ENCODE peak calls at places on chromosomes 1 and 21, in nine cellular contexts. One of them, this sample, is unnamed.

GRCh38 chr1:2801535-2802291 is at the start of gene TTC34:
- DNase-seq in ovary: no peak
- DNase-seq in NT2/D1: no peak
- DNase-seq in tibial artery: no peak
- DNase-seq in left ventricle myocardium inferior: no peak
- DNase-seq in HFF-Myc: no peak
- DNase-seq in Peyer's patch: peak
- DNase-seq in IMR-90: no peak
- DNase-seq in AG09309: no peak
- DNase-seq in this sample: no peak

GRCh38 chr1:63230722-63231121 is 91.6 kb upstream of the FOXD3 start:
- DNase-seq in Peyer's patch: no peak
- DNase-seq in IMR-90: no peak
- DNase-seq in NT2/D1: no peak
- DNase-seq in HFF-Myc: no peak
- DNase-seq in left ventricle myocardium inferior: no peak
- DNase-seq in tibial artery: no peak
- DNase-seq in AG09309: no peak
- DNase-seq in ovary: no peak
- DNase-seq in this sample: no peak

GRCh38 chr21:34691396-34692032 is 22.7 kb downstream of the CLIC6 start:
- DNase-seq in IMR-90: no peak
- DNase-seq in ovary: no peak
- DNase-seq in tibial artery: no peak
- DNase-seq in AG09309: no peak
- DNase-seq in HFF-Myc: no peak
- DNase-seq in left ventricle myocardium inferior: no peak
- DNase-seq in NT2/D1: no peak
- DNase-seq in Peyer's patch: no peak
- DNase-seq in this sample: no peak

GRCh38 chr1:205313681-205314308 is 7.8 kb downstream of the NUAK2 start:
- DNase-seq in Peyer's patch: peak
- DNase-seq in HFF-Myc: no peak
- DNase-seq in tibial artery: peak
- DNase-seq in ovary: peak
- DNase-seq in NT2/D1: peak
- DNase-seq in AG09309: no peak
- DNase-seq in left ventricle myocardium inferior: peak
- DNase-seq in IMR-90: peak
- DNase-seq in this sample: no peak

GRCh38 chr1:63732666-63733065 is 41.2 kb upstream of the ROR1 start:
- DNase-seq in NT2/D1: no peak
- DNase-seq in AG09309: no peak
- DNase-seq in left ventricle myocardium inferior: no peak
- DNase-seq in IMR-90: peak
- DNase-seq in Peyer's patch: no peak
- DNase-seq in HFF-Myc: no peak
- DNase-seq in tibial artery: no peak
- DNase-seq in ovary: no peak
- DNase-seq in this sample: no peak

GRCh38 chr1:25030674-25031589 is 100.9 kb upstream of the RUNX3 start:
- DNase-seq in Peyer's patch: peak
- DNase-seq in left ventricle myocardium inferior: no peak
- DNase-seq in HFF-Myc: no peak
- DNase-seq in IMR-90: peak
- DNase-seq in NT2/D1: no peak
- DNase-seq in ovary: no peak
- DNase-seq in AG09309: no peak
- DNase-seq in tibial artery: no peak
- DNase-seq in this sample: no peak

GRCh38 chr1:230109871-230110667 is 43.0 kb downstream of the GALNT2 start:
- DNase-seq in IMR-90: peak
- DNase-seq in tibial artery: no peak
- DNase-seq in left ventricle myocardium inferior: no peak
- DNase-seq in HFF-Myc: no peak
- DNase-seq in Peyer's patch: peak
- DNase-seq in NT2/D1: no peak
- DNase-seq in ovary: no peak
- DNase-seq in AG09309: no peak
- DNase-seq in this sample: no peak

GRCh38 chr1:86154581-86155060 is 2.0 kb downstream of the COL24A1 start:
- DNase-seq in tibial artery: no peak
- DNase-seq in left ventricle myocardium inferior: no peak
- DNase-seq in AG09309: peak
- DNase-seq in IMR-90: peak
- DNase-seq in ovary: no peak
- DNase-seq in Peyer's patch: no peak
- DNase-seq in HFF-Myc: peak
- DNase-seq in NT2/D1: no peak
- DNase-seq in this sample: no peak

DNA sequence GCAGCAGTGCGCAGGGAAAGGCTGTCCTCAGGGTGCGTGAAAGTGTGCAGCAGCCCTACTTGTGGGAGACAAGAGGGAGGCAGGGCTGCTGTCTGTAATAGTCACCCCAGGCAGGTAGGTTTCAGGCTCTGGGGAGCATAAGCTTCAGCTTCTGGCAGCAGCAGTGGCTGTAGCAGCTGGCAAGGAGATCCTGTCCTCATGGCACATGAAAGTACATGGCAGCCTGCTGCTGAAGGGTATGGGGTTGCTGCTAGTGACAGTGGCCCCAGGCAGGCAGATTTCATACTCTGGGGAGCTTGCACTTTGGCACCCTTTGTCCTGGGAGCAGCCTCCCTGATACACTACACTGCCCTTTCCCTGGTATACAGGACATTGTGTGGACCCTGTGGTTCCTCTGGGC is 26.3 kb downstream of the KIAA0319L start:
- DNase-seq in NT2/D1: no peak
- DNase-seq in AG09309: no peak
- DNase-seq in tibial artery: no peak
- DNase-seq in IMR-90: no peak
- DNase-seq in Peyer's patch: no peak
- DNase-seq in left ventricle myocardium inferior: no peak
- DNase-seq in ovary: no peak
- DNase-seq in HFF-Myc: no peak
- DNase-seq in this sample: no peak
- H3K4me3 ChIP-seq in NT2/D1: no peak
- H3K4me3 ChIP-seq in AG09309: no peak
- H3K4me3 ChIP-seq in tibial artery: no peak
- H3K4me3 ChIP-seq in IMR-90: no peak
- H3K4me3 ChIP-seq in Peyer's patch: no peak
- H3K4me3 ChIP-seq in left ventricle myocardium inferior: no peak
- H3K4me3 ChIP-seq in ovary: no peak
- H3K4me3 ChIP-seq in HFF-Myc: no peak
- H3K4me3 ChIP-seq in this sample: no peak

GRCh38 chr1:110341872-110342331 is 2.7 kb downstream of the RBM15 start:
- DNase-seq in left ventricle myocardium inferior: no peak
- DNase-seq in AG09309: no peak
- DNase-seq in NT2/D1: peak
- DNase-seq in tibial artery: no peak
- DNase-seq in HFF-Myc: no peak
- DNase-seq in IMR-90: no peak
- DNase-seq in Peyer's patch: no peak
- DNase-seq in ovary: no peak
- DNase-seq in this sample: no peak
- H3K4me3 ChIP-seq in left ventricle myocardium inferior: peak
- H3K4me3 ChIP-seq in AG09309: no peak
- H3K4me3 ChIP-seq in NT2/D1: peak
- H3K4me3 ChIP-seq in tibial artery: no peak
- H3K4me3 ChIP-seq in HFF-Myc: peak
- H3K4me3 ChIP-seq in IMR-90: peak
- H3K4me3 ChIP-seq in Peyer's patch: no peak
- H3K4me3 ChIP-seq in ovary: no peak
- H3K4me3 ChIP-seq in this sample: peak

GRCh38 chr1:113813218-113813617 is 942 bp upstream of the RSBN1 start:
- DNase-seq in Peyer's patch: no peak
- DNase-seq in left ventricle myocardium inferior: no peak
- DNase-seq in HFF-Myc: no peak
- DNase-seq in AG09309: no peak
- DNase-seq in ovary: peak
- DNase-seq in tibial artery: no peak
- DNase-seq in IMR-90: no peak
- DNase-seq in NT2/D1: no peak
- DNase-seq in this sample: no peak
- H3K4me3 ChIP-seq in Peyer's patch: no peak
- H3K4me3 ChIP-seq in left ventricle myocardium inferior: peak
- H3K4me3 ChIP-seq in HFF-Myc: no peak
- H3K4me3 ChIP-seq in AG09309: no peak
- H3K4me3 ChIP-seq in ovary: no peak
- H3K4me3 ChIP-seq in tibial artery: no peak
- H3K4me3 ChIP-seq in IMR-90: no peak
- H3K4me3 ChIP-seq in NT2/D1: no peak
- H3K4me3 ChIP-seq in this sample: no peak

GRCh38 chr1:165239873-165240272 is 116.6 kb downstream of the LMX1A start:
- DNase-seq in ovary: no peak
- DNase-seq in NT2/D1: no peak
- DNase-seq in left ventricle myocardium inferior: no peak
- DNase-seq in IMR-90: no peak
- DNase-seq in AG09309: no peak
- DNase-seq in HFF-Myc: no peak
- DNase-seq in Peyer's patch: no peak
- DNase-seq in tibial artery: no peak
- DNase-seq in this sample: no peak

GRCh38 chr1:165234149-165234548 is 122.4 kb downstream of the LMX1A start:
- DNase-seq in ovary: no peak
- DNase-seq in tibial artery: no peak
- DNase-seq in HFF-Myc: no peak
- DNase-seq in left ventricle myocardium inferior: no peak
- DNase-seq in AG09309: no peak
- DNase-seq in IMR-90: no peak
- DNase-seq in Peyer's patch: no peak
- DNase-seq in NT2/D1: no peak
- DNase-seq in this sample: no peak

GRCh38 chr1:165235158-165235776 is 121.2 kb downstream of the LMX1A start:
- DNase-seq in left ventricle myocardium inferior: no peak
- DNase-seq in IMR-90: no peak
- DNase-seq in AG09309: no peak
- DNase-seq in HFF-Myc: no peak
- DNase-seq in ovary: no peak
- DNase-seq in tibial artery: no peak
- DNase-seq in Peyer's patch: no peak
- DNase-seq in NT2/D1: no peak
- DNase-seq in this sample: no peak

GRCh38 chr1:165240486-165240885 is 116.0 kb downstream of the LMX1A start:
- DNase-seq in HFF-Myc: no peak
- DNase-seq in left ventricle myocardium inferior: no peak
- DNase-seq in IMR-90: no peak
- DNase-seq in NT2/D1: no peak
- DNase-seq in ovary: no peak
- DNase-seq in AG09309: no peak
- DNase-seq in Peyer's patch: no peak
- DNase-seq in tibial artery: no peak
- DNase-seq in this sample: no peak

GRCh38 chr1:165235777-165236285 is 120.7 kb downstream of the LMX1A start:
- DNase-seq in tibial artery: no peak
- DNase-seq in AG09309: no peak
- DNase-seq in Peyer's patch: no peak
- DNase-seq in ovary: no peak
- DNase-seq in NT2/D1: peak
- DNase-seq in HFF-Myc: no peak
- DNase-seq in IMR-90: no peak
- DNase-seq in left ventricle myocardium inferior: no peak
- DNase-seq in this sample: no peak
- H3K4me3 ChIP-seq in tibial artery: peak
- H3K4me3 ChIP-seq in AG09309: no peak
- H3K4me3 ChIP-seq in Peyer's patch: no peak
- H3K4me3 ChIP-seq in ovary: peak
- H3K4me3 ChIP-seq in NT2/D1: peak
- H3K4me3 ChIP-seq in HFF-Myc: no peak
- H3K4me3 ChIP-seq in IMR-90: no peak
- H3K4me3 ChIP-seq in left ventricle myocardium inferior: peak
- H3K4me3 ChIP-seq in this sample: peak

GRCh38 chr1:72013161-72013560 is 269.2 kb downstream of the NEGR1 start:
- DNase-seq in IMR-90: no peak
- DNase-seq in HFF-Myc: no peak
- DNase-seq in AG09309: no peak
- DNase-seq in left ventricle myocardium inferior: no peak
- DNase-seq in Peyer's patch: no peak
- DNase-seq in ovary: no peak
- DNase-seq in NT2/D1: no peak
- DNase-seq in tibial artery: no peak
- DNase-seq in this sample: no peak
- H3K4me3 ChIP-seq in IMR-90: no peak
- H3K4me3 ChIP-seq in HFF-Myc: no peak
- H3K4me3 ChIP-seq in AG09309: no peak
- H3K4me3 ChIP-seq in left ventricle myocardium inferior: no peak
- H3K4me3 ChIP-seq in Peyer's patch: no peak
- H3K4me3 ChIP-seq in ovary: no peak
- H3K4me3 ChIP-seq in NT2/D1: no peak
- H3K4me3 ChIP-seq in tibial artery: no peak
- H3K4me3 ChIP-seq in this sample: no peak

GRCh38 chr1:174291059-174291458 is 131.7 kb downstream of the RABGAP1L start:
- DNase-seq in IMR-90: no peak
- DNase-seq in tibial artery: no peak
- DNase-seq in left ventricle myocardium inferior: no peak
- DNase-seq in ovary: no peak
- DNase-seq in Peyer's patch: no peak
- DNase-seq in NT2/D1: no peak
- DNase-seq in AG09309: no peak
- DNase-seq in HFF-Myc: no peak
- DNase-seq in this sample: no peak

GRCh38 chr1:174284052-174284451 is 124.7 kb downstream of the RABGAP1L start:
- DNase-seq in IMR-90: no peak
- DNase-seq in AG09309: no peak
- DNase-seq in ovary: no peak
- DNase-seq in Peyer's patch: no peak
- DNase-seq in HFF-Myc: no peak
- DNase-seq in NT2/D1: no peak
- DNase-seq in tibial artery: no peak
- DNase-seq in left ventricle myocardium inferior: no peak
- DNase-seq in this sample: no peak

GRCh38 chr1:174289644-174290310 is 130.5 kb downstream of the RABGAP1L start:
- DNase-seq in NT2/D1: no peak
- DNase-seq in HFF-Myc: no peak
- DNase-seq in AG09309: no peak
- DNase-seq in ovary: no peak
- DNase-seq in tibial artery: no peak
- DNase-seq in IMR-90: no peak
- DNase-seq in Peyer's patch: no peak
- DNase-seq in left ventricle myocardium inferior: peak
- DNase-seq in this sample: no peak

GRCh38 chr1:174286042-174286441 is 126.7 kb downstream of the RABGAP1L start:
- DNase-seq in left ventricle myocardium inferior: no peak
- DNase-seq in HFF-Myc: no peak
- DNase-seq in AG09309: no peak
- DNase-seq in IMR-90: no peak
- DNase-seq in NT2/D1: no peak
- DNase-seq in tibial artery: no peak
- DNase-seq in Peyer's patch: no peak
- DNase-seq in ovary: no peak
- DNase-seq in this sample: no peak
- H3K4me3 ChIP-seq in left ventricle myocardium inferior: no peak
- H3K4me3 ChIP-seq in HFF-Myc: no peak
- H3K4me3 ChIP-seq in AG09309: no peak
- H3K4me3 ChIP-seq in IMR-90: no peak
- H3K4me3 ChIP-seq in NT2/D1: no peak
- H3K4me3 ChIP-seq in tibial artery: no peak
- H3K4me3 ChIP-seq in Peyer's patch: no peak
- H3K4me3 ChIP-seq in ovary: no peak
- H3K4me3 ChIP-seq in this sample: no peak

This sample was measured in skeletal muscle cell.